ENCODE peak calls at places on chromosomes 2 and 18, in four cellular contexts. P is GM23248; X is suprapubic skin; T is CD8-positive, alpha-beta T cell. A is an unnamed sample.

GRCh38 chr2:200086911-200087310 is 131.5 kb downstream of the MAIP1 start:
- DNase-seq in P (no peak), X (no peak), T (no peak), A (no peak)

GRCh38 chr2:118987886-118988285 is 45.9 kb downstream of the MARCO start:
- DNase-seq in P (no peak), X (peak; percentile 31), T (peak; percentile 35), A (no peak)

GRCh38 chr2:1940660-1941059 is 196.3 kb upstream of the PXDN start:
- DNase-seq in P (no peak), X (no peak), T (no peak), A (no peak)

GRCh38 chr18:49441338-49441938 is 19.0 kb downstream of the DYM start:
- DNase-seq in P (no peak), X (no peak), T (no peak), A (no peak)

GRCh38 chr18:52367962-52368745 is 28.2 kb downstream of the DCC start:
- DNase-seq in P (no peak), X (no peak), T (no peak), A (no peak)

GRCh38 chr2:84197901-84198300 is 261.2 kb downstream of the SUCLG1 start:
- DNase-seq in P (no peak), X (no peak), T (no peak), A (no peak)

GRCh38 chr2:173134703-173135102 is 59.1 kb downstream of the MAP3K20 start:
- DNase-seq in P (no peak), X (no peak), T (no peak), A (no peak)

GRCh38 chr18:50706199-50706598 is 113.6 kb downstream of the MRO start:
- DNase-seq in P (no peak), X (no peak), T (no peak), A (no peak)

GRCh38 chr2:176132397-176133086 is 3.0 kb downstream of the HOXD8 start:
- DNase-seq in P (peak; percentile 92), X (no peak), T (no peak), A (no peak)

GRCh38 chr2:43001787-43002468 is 209.5 kb upstream of the HAAO start:
- DNase-seq in P (no peak), X (peak; percentile 32), T (no peak), A (peak; percentile 15)

GRCh38 chr2:31083204-31083993 is 54.8 kb downstream of the GALNT14 start:
- DNase-seq in P (no peak), X (no peak), T (no peak), A (no peak)

GRCh38 chr2:72931280-72931910 is 14.1 kb downstream of the EMX1 start:
- DNase-seq in P (peak; percentile 91), X (peak; percentile 63), T (no peak), A (peak; percentile 77)

GRCh38 chr2:30259071-30259470 is 27.7 kb downstream of the LBH start:
- DNase-seq in P (no peak), X (peak; percentile 67), T (no peak), A (no peak)

GRCh38 chr18:49617329-49617695 is 55.5 kb downstream of the LIPG start:
- DNase-seq in P (no peak), X (no peak), T (no peak), A (no peak)

GRCh38 chr2:50556934-50557575 is 474.9 kb downstream of the NRXN1 start:
- DNase-seq in P (peak; percentile 1), X (no peak), T (no peak), A (no peak)

GRCh38 chr2:74893332-74893731 is 59.4 kb downstream of the HK2 start:
- DNase-seq in P (peak; percentile 87), X (no peak), T (no peak), A (no peak)

GRCh38 chr18:43780782-43781340 is 503.6 kb upstream of the SYT4 start:
- DNase-seq in P (peak; percentile 87), X (no peak), T (no peak), A (no peak)

GRCh38 chr2:237315170-237315880 is 98.6 kb downstream of the COL6A3 start:
- DNase-seq in P (peak; percentile 97), X (peak; percentile 90), T (no peak), A (no peak)

GRCh38 chr2:36395866-36396265 is 40.3 kb downstream of the CRIM1 start:
- DNase-seq in P (no peak), X (no peak), T (no peak), A (no peak)

GRCh38 chr2:176388886-176389285 is 119.6 kb downstream of the MTX2 start:
- DNase-seq in P (peak; percentile 16), X (no peak), T (no peak), A (no peak)

GRCh38 chr2:226995625-226996041 is 159.8 kb downstream of the RHBDD1 start:
- DNase-seq in P (peak; percentile 92), X (no peak), T (no peak), A (peak; percentile 69)

GRCh38 chr18:46279673-46280072 is 175.5 kb downstream of the HAUS1 start:
- DNase-seq in P (no peak), X (no peak), T (no peak), A (no peak)

GRCh38 chr2:240885980-240886565 is 9.9 kb downstream of the MAB21L4 start:
- DNase-seq in P (no peak), X (no peak), T (no peak), A (no peak)

GRCh38 chr2:150212722-150213171 is 274.7 kb downstream of the RND3 start:
- DNase-seq in P (peak; percentile 61), X (no peak), T (no peak), A (no peak)

GRCh38 chr2:168002021-168002553 is 245.3 kb downstream of the STK39 start:
- DNase-seq in P (peak; percentile 59), X (no peak), T (no peak), A (no peak)

GRCh38 chr2:237438082-237438925 is 24.3 kb upstream of the COL6A3 start:
- DNase-seq in P (peak; percentile 37), X (peak; percentile 41), T (no peak), A (no peak)

GRCh38 chr2:230902180-230902899 is 22.7 kb downstream of the GPR55 start:
- DNase-seq in P (peak; percentile 81), X (peak; percentile 65), T (peak; percentile 75), A (no peak)

GRCh38 chr2:98376996-98377395 is 30.7 kb downstream of the CNGA3 start:
- DNase-seq in P (no peak), X (no peak), T (peak; percentile 11), A (no peak)

GRCh38 chr2:224038049-224038829 is 847 bp downstream of the SERPINE2 start:
- DNase-seq in P (peak; percentile 70), X (no peak), T (peak; percentile 70), A (no peak)

GRCh38 chr2:143525006-143525405 is 395.8 kb downstream of the ARHGAP15 start:
- DNase-seq in P (peak; percentile 27), X (no peak), T (no peak), A (no peak)

GRCh38 chr2:71849603-71850305 is 297.9 kb downstream of the CYP26B1 start:
- DNase-seq in P (no peak), X (peak; percentile 72), T (no peak), A (no peak)

DNA sequence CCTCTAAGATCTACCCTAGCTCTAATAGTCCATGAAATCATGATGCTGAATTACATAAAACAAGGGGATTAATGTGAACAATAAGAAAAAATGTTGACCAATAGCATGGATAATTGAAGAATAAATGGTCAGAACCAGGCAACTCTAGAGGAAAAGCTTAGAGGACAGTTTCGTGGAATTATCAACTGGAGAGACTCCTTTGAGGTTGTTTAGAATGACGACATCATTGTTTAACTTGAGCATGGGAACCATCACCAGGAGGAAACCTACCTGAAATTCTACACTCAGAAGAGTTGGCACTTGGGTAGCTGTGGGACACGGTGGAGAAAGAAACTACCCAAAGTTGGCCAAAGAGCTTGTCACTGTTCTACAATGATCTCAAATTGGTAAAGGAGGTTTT is 179.2 kb upstream of the EPAS1 start:
- DNase-seq in P (no peak), X (no peak), T (no peak), A (no peak)
- H3K27ac ChIP-seq in P (peak overlapping the region; percentile 83), X (no peak overlapping the region), T (no peak overlapping the region), A (peak overlapping the region; percentile 44)

GRCh38 chr2:4272261-4272858 is 569.0 kb downstream of the DCDC2C start:
- DNase-seq in P (no peak), X (no peak), T (no peak), A (no peak)
- H3K4me3 ChIP-seq in P (no peak overlapping the region), X (no peak overlapping the region), T (no peak overlapping the region), A (no peak overlapping the region)

DNA sequence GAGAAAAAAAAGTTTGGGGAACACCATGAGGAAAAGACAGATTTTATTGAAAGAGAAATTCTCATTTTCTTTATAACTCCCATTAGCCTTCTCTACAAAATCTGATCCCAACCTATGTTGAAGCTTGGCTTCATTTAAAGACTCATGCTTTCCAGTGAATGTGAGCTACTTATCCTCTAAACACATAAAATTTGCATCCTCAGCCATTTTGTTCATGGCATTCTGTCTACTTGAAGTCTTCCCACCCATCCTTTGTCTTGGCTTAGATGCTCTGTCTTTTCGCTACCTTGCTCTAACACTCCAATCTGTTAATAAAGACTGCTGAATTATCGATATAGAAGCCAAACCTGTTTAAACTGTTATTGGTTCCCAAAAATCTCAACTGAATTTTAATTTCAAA is 39.3 kb downstream of the GDF7 start:
- DNase-seq in P (no peak), X (no peak), T (no peak), A (no peak)
- H3K27me3 ChIP-seq in P (no peaks in the 10 kb centered on the region), X (no peaks in the 10 kb centered on the region), T (no peaks in the 10 kb centered on the region), A (no peaks in the 10 kb centered on the region)

GRCh38 chr2:60991644-60992043 is 25.9 kb upstream of the PEX13 start:
- DNase-seq in P (no peak), X (no peak), T (no peak), A (no peak)

GRCh38 chr2:60989256-60989655 is 28.3 kb upstream of the PEX13 start:
- DNase-seq in P (peak; percentile 11), X (no peak), T (no peak), A (no peak)

GRCh38 chr2:60995376-60995775 is 22.1 kb upstream of the PEX13 start:
- DNase-seq in P (no peak), X (no peak), T (no peak), A (no peak)

GRCh38 chr2:60998628-60999545 is 18.6 kb upstream of the PEX13 start:
- DNase-seq in P (peak; percentile 63), X (no peak), T (no peak), A (no peak)

GRCh38 chr2:60992985-60993392 is 24.5 kb upstream of the PEX13 start:
- DNase-seq in P (no peak), X (no peak), T (no peak), A (no peak)
- H3K27ac ChIP-seq in P (no peak overlapping the region), X (no peak overlapping the region), T (peak overlapping the region; percentile 44), A (no peak overlapping the region)

DNA sequence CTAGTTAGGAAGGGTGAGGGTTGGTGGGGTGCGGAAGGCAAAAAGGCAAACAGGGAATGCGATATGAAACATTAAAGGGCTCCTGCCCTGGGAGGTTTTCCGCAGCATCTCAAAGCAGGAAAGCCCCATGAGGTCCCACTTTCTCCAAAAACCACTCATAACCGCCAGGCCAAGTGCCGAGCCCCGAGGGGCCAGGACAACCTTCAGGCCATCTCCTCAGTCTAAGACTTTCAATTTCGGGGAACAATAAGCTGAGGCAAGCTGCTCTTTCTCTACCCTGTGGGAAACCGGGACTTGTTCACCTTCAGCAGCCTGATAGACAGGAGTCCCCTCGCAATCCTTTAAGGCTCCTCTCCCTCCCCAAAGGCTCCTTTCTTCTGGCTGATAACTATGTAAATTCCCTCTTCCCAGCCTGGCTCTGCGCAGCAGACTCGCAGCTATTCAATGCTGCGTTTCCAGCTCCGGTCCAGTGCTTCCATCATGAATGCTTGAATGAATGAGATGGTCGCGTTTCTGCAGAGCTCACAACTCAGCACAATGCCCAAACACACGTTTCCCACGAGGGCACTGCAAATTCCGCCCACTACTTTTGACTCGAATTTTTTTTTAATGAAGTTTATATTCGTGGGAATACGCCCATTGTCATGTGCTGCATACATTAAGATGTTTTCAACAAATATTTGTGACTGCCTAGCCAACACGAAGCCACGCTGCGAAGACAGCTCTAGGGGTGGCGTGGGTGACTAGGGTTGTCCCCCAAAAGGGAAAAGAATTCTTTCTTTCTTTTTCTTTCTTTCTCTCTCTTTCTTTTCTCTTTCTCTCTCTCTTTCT is 1.4 kb downstream of the LAMA1 start:
- DNase-seq in P (peak; percentile 50), X (no peak), T (no peak), A (no peak)
- H3K4me3 ChIP-seq in P (peak overlapping the region; percentile 74), X (peak overlapping the region; percentile 51), T (no peak overlapping the region), A (peak overlapping the region; percentile 37)

GRCh38 chr2:164617466-164617865 is 3.8 kb downstream of the GRB14 start:
- DNase-seq in P (peak; percentile 51), X (no peak), T (no peak), A (no peak)
- H3K27me3 ChIP-seq in P (peaks cover 6% of the 10 kb centered on the region), X (peaks cover 10% of the 10 kb centered on the region), T (peaks cover 5% of the 10 kb centered on the region), A (no peaks in the 10 kb centered on the region)